ENCODE peak calls at places on chromosomes 13 and 19, in nine cellular contexts. Y is transverse colon; M is heart right ventricle; V is body of pancreas; T is Peyer's patch; C is Panc1; I is CD8-positive, alpha-beta memory T cell; A is heart left ventricle; W is A673. R is an unnamed sample.

GRCh38 chr13:38180670-38181069 is 169.0 kb upstream of the UFM1 start:
- DNase-seq in Y (no peak), M (no peak), V (no peak), T (no peak), C (no peak), I (no peak), A (no peak), W (no peak), R (no peak)

GRCh38 chr13:75860935-75861334 is 224.8 kb downstream of the LMO7 start:
- DNase-seq in Y (no peak), M (no peak), V (no peak), T (no peak), C (no peak), I (no peak), A (no peak), W (no peak), R (no peak)

GRCh38 chr19:38433268-38433733 is at the start of gene RYR1:
- DNase-seq in Y (peak; percentile 40), M (peak; percentile 63), V (peak; percentile 38), T (peak; percentile 77), C (no peak), I (no peak), A (peak; percentile 40), W (peak; percentile 53), R (no peak)

GRCh38 chr13:44373601-44374347 is at the start of gene SERP2:
- DNase-seq in Y (no peak), M (peak; percentile 46), V (peak; percentile 40), T (no peak), C (no peak), I (no peak), A (peak; percentile 36), W (peak; percentile 2), R (no peak)

GRCh38 chr13:50910483-50910805 is 853 bp downstream of the RNASEH2B start:
- DNase-seq in Y (no peak), M (no peak), V (no peak), T (no peak), C (no peak), I (no peak), A (no peak), W (no peak), R (no peak)

GRCh38 chr13:113398963-113399754 is 35.2 kb upstream of the GRTP1 start:
- DNase-seq in Y (no peak), M (no peak), V (no peak), T (peak; percentile 36), C (no peak), I (no peak), A (no peak), W (peak; percentile 79), R (no peak)

GRCh38 chr13:72456486-72456885 is 270.9 kb downstream of the MZT1 start:
- DNase-seq in Y (no peak), M (no peak), V (no peak), T (no peak), C (no peak), I (no peak), A (no peak), W (no peak), R (no peak)

GRCh38 chr13:91347996-91348905 is 764 bp downstream of the MIR17HG start:
- DNase-seq in Y (peak; percentile 56), M (peak; percentile 50), V (peak; percentile 42), T (peak; percentile 83), C (no peak), I (peak; percentile 82), A (peak; percentile 43), W (peak; percentile 59), R (no peak)

GRCh38 chr19:827710-828321 is at the start of gene AZU1:
- DNase-seq in Y (peak; percentile 67), M (no peak), V (no peak), T (no peak), C (no peak), I (no peak), A (peak; percentile 8), W (no peak), R (no peak)

GRCh38 chr13:33111414-33112110 is 95.3 kb downstream of the KL start:
- DNase-seq in Y (peak; percentile 45), M (no peak), V (no peak), T (no peak), C (no peak), I (no peak), A (no peak), W (no peak), R (no peak)

DNA sequence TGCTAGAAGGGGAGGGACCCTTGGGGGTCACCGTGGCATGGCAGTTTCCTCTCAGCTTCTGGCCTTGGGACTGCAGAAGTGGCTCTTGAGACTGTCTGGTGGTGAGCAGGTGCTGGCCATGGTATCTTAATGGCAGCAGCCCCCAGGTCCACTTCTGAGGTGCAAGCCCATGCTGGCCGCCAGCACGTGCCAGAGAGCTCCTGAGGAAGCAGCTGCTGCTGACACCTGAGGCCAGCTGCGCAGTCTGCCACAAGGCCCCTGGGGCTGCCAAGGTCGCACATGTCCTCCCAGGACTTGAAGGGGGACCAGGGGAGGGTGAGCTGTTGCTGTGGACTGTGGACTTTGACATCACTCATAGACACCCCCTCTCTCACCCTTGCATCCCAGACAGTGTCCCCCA is 48.0 kb downstream of the NFIX start:
- DNase-seq in Y (no peak), M (no peak), V (no peak), T (no peak), C (no peak), I (no peak), A (no peak), W (no peak), R (no peak)
- H3K4me1 ChIP-seq in Y (peaks cover 23% of the 10 kb centered on the region), M (peaks cover 84% of the 10 kb centered on the region), V (peaks cover 41% of the 10 kb centered on the region), T (no peaks in the 10 kb centered on the region), C (peaks cover 50% of the 10 kb centered on the region), I (peaks cover 31% of the 10 kb centered on the region), A (peaks cover 52% of the 10 kb centered on the region), W (peaks cover 29% of the 10 kb centered on the region), R (peaks cover 45% of the 10 kb centered on the region)

DNA sequence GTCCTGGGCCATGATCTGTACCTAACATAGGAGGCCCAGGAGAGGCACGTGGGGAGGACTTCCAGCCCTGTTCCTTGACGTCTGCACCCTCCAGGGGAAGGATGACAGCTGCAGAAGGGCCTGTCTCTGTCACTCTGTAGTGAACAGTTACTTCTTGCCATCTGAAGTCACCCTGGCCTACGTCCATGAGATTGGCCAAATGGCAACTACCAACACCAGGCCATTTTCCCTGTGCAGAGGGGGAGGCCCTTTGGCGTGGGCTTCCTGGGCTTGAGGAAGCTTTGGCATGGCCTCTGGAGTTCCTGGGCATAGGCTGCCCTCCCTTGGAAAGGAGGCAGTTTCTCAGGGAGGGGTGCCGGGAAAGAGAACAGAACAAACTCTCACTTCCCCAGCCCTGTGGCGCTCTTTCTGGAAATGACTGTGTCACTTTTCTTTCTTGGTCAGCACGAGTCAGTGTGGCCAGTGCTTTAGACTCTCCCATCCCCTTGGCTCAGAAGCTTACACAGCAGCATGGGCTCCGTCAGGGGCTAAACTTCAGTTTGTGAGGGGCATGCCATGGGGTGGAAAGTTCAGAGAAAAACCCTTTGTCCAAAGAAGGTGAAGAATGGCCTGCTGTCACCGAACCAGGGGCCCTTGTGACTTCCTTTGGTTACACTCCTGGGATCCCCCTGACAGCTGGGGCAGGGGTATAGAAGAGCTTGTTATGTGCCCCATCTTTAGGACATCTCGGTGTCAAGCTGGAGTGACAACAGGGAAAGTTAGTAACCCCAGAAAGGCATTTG is 5.3 kb downstream of the CARM1 start:
- DNase-seq in Y (peak; percentile 44), M (peak; percentile 35), V (peak; percentile 72), T (peak; percentile 57), C (no peak), I (no peak), A (no peak), W (no peak), R (no peak)
- H3K4me1 ChIP-seq in Y (peaks cover 33% of the 10 kb centered on the region), M (peaks cover 36% of the 10 kb centered on the region), V (peaks cover 30% of the 10 kb centered on the region), T (peaks cover 17% of the 10 kb centered on the region), C (peaks cover 6% of the 10 kb centered on the region), I (peaks cover 20% of the 10 kb centered on the region), A (peaks cover 19% of the 10 kb centered on the region), W (peaks cover 15% of the 10 kb centered on the region), R (peaks cover 12% of the 10 kb centered on the region)

GRCh38 chr19:29665215-29665825 is at the start of gene PLEKHF1:
- DNase-seq in Y (peak; percentile 94), M (peak; percentile 94), V (peak; percentile 89), T (peak; percentile 96), C (no peak), I (peak; percentile 81), A (peak; percentile 93), W (peak; percentile 71), R (no peak)

GRCh38 chr19:29667941-29668340 is 2.7 kb downstream of the PLEKHF1 start:
- DNase-seq in Y (peak; percentile 56), M (no peak), V (no peak), T (peak; percentile 89), C (no peak), I (peak; percentile 76), A (no peak), W (no peak), R (no peak)

GRCh38 chr19:29667390-29667783 is 2.1 kb downstream of the PLEKHF1 start:
- DNase-seq in Y (no peak), M (no peak), V (no peak), T (peak; percentile 42), C (no peak), I (no peak), A (no peak), W (no peak), R (no peak)

GRCh38 chr19:29665826-29666633 is 769 bp downstream of the PLEKHF1 start:
- DNase-seq in Y (peak; percentile 41), M (peak; percentile 76), V (no peak), T (peak; percentile 58), C (no peak), I (no peak), A (peak; percentile 63), W (no peak), R (no peak)

DNA sequence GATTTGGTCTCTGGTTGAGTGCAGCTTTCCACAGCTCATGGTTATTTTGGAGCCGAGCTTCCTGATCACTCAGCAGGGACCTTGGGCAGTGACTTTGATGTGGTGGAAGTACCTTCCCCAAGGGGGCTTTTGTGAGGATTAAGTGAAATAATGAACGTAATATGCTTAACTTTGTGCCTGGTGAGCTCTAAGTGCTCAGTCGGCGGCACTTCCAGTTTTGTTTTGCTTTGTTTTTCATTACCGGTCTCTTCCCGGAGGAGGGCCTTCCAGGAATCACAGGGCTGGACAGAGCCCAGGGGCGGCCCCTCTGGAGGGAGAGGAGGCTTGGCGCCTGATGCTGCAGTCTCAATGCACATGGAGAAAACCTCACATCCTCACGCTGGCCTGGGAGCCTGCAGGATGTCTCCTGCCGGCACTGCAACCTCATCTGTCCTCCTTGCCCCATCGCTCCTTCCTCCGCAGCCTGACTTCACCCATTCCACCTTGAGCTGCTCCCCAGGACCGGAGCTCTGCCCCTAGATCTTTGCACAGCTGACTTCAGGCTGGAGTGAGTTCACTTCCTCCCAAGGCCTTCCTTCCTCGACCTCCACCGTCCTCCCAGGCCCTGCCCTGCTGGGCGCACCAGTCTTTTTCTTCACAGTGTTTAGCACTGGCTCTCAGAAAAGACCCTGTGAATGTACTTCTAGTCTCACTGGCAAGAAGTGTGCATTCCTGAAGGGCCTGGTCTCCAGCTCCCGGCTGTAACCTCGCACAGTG is 1.6 kb downstream of the PLEKHF1 start:
- DNase-seq in Y (peak; percentile 55), M (peak; percentile 74), V (peak; percentile 47), T (peak; percentile 65), C (no peak), I (no peak), A (peak; percentile 82), W (peak; percentile 82), R (no peak)
- H3K4me1 ChIP-seq in Y (peaks cover 52% of the 10 kb centered on the region), M (peaks cover 67% of the 10 kb centered on the region), V (peaks cover 87% of the 10 kb centered on the region), T (peaks cover 24% of the 10 kb centered on the region), C (peaks cover 61% of the 10 kb centered on the region), I (peaks cover 53% of the 10 kb centered on the region), A (peaks cover 26% of the 10 kb centered on the region), W (peaks cover 18% of the 10 kb centered on the region), R (peaks cover 66% of the 10 kb centered on the region)

DNA sequence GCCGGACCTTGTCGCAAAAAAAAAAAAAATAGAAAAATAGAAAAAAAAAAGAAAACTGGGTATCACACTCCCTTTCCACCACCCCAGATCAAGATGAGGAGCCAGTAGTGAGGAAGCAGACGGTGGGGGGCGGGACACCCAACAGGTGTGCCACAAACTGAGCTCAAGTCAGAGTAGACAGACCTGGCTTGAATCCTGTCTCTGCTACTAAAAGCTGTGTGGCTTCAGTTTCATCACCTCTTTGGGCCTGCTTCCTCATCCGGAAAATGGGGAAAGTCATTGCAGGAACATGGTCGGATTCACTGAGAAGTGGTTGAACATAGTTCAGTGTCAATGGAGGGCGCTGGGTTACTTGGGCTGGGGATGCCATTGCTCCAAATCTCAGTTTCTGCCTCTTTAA is 2.9 kb downstream of the HIF3A start:
- DNase-seq in Y (peak; percentile 26), M (no peak), V (no peak), T (no peak), C (no peak), I (no peak), A (no peak), W (no peak), R (no peak)
- H3K4me1 ChIP-seq in Y (peaks cover 72% of the 10 kb centered on the region), M (peaks cover 39% of the 10 kb centered on the region), V (peaks cover 56% of the 10 kb centered on the region), T (peaks cover 6% of the 10 kb centered on the region), C (no peaks in the 10 kb centered on the region), I (no peaks in the 10 kb centered on the region), A (peaks cover 29% of the 10 kb centered on the region), W (peaks cover 51% of the 10 kb centered on the region), R (peaks cover 8% of the 10 kb centered on the region)